ENCODE peak calls at places on chromosomes 12 and 14, in seven cellular contexts. I, K, Z, C, F, B and R are unnamed samples.

GRCh38 chr12:6092784-6093722 is 31.4 kb downstream of the VWF start:
- DNase-seq in I (peak; percentile 85), K (no peak), Z (no peak), C (peak; percentile 82), F (peak; percentile 98), B (peak; percentile 82), R (peak; percentile 92)

GRCh38 chr12:47985596-47986265 is 18.5 kb downstream of the COL2A1 start:
- DNase-seq in I (no peak), K (no peak), Z (no peak), C (no peak), F (no peak), B (no peak), R (no peak)

GRCh38 chr12:130041983-130042812 is 120.1 kb upstream of the FZD10 start:
- DNase-seq in I (peak; percentile 57), K (peak; percentile 83), Z (peak; percentile 85), C (no peak), F (no peak), B (no peak), R (no peak)

GRCh38 chr14:76011959-76012802 is 26.6 kb downstream of the IFT43 start:
- DNase-seq in I (no peak), K (no peak), Z (no peak), C (peak; percentile 84), F (no peak), B (peak; percentile 12), R (no peak)

GRCh38 chr12:122967151-122967550 is 888 bp upstream of the ABCB9 start:
- DNase-seq in I (no peak), K (no peak), Z (no peak), C (no peak), F (no peak), B (no peak), R (no peak)

GRCh38 chr14:46091819-46092218 is 559.8 kb downstream of the RPL10L start:
- DNase-seq in I (no peak), K (no peak), Z (no peak), C (no peak), F (no peak), B (no peak), R (no peak)

GRCh38 chr14:34059925-34060746 is 109.3 kb upstream of the EGLN3 start:
- DNase-seq in I (peak; percentile 85), K (peak; percentile 76), Z (peak; percentile 62), C (peak; percentile 65), F (peak; percentile 70), B (peak; percentile 58), R (peak; percentile 77)

GRCh38 chr12:110073049-110073831 is 24.9 kb upstream of the C12orf76 start:
- DNase-seq in I (peak; percentile 8), K (no peak), Z (no peak), C (no peak), F (peak; percentile 24), B (no peak), R (no peak)

GRCh38 chr12:4700621-4701026 is 19.6 kb upstream of the GALNT8 start:
- DNase-seq in I (no peak), K (no peak), Z (no peak), C (peak; percentile 34), F (no peak), B (no peak), R (no peak)

GRCh38 chr14:75979641-75980422 is 2.0 kb downstream of the TGFB3 start:
- DNase-seq in I (no peak), K (no peak), Z (no peak), C (no peak), F (no peak), B (no peak), R (no peak)

GRCh38 chr12:118537481-118537917 is 161.1 kb downstream of the SUDS3 start:
- DNase-seq in I (no peak), K (no peak), Z (no peak), C (no peak), F (no peak), B (no peak), R (no peak)

GRCh38 chr12:88471641-88472040 is 108.6 kb downstream of the KITLG start:
- DNase-seq in I (peak; percentile 25), K (no peak), Z (no peak), C (peak; percentile 21), F (no peak), B (peak; percentile 91), R (peak; percentile 39)

GRCh38 chr14:103067231-103067954 is 10.0 kb upstream of the CDC42BPB start:
- DNase-seq in I (peak; percentile 45), K (no peak), Z (no peak), C (peak; percentile 10), F (no peak), B (peak; percentile 63), R (no peak)

GRCh38 chr12:2248901-2249381 is 196.2 kb downstream of the CACNA1C start:
- DNase-seq in I (no peak), K (no peak), Z (no peak), C (no peak), F (no peak), B (no peak), R (no peak)

GRCh38 chr12:64098709-64099354 is 123.3 kb downstream of the KICS2 start:
- DNase-seq in I (no peak), K (no peak), Z (no peak), C (peak; percentile 63), F (no peak), B (peak; percentile 73), R (no peak)

GRCh38 chr12:53951577-53952334 is 2.9 kb upstream of the HOXC12 start:
- DNase-seq in I (no peak), K (no peak), Z (no peak), C (no peak), F (no peak), B (no peak), R (no peak)

GRCh38 chr12:62922539-62922938 is 12.4 kb downstream of the PPM1H start:
- DNase-seq in I (no peak), K (no peak), Z (no peak), C (peak; percentile 13), F (no peak), B (no peak), R (no peak)